ENCODE peak calls at places on chromosomes 12 and 14, in seven cellular contexts. B is stimulated activated naive CD4-positive, alpha-beta T cell; W is keratinocyte; K is NCI-H69; E is RPMI8226; A is anterior cingulate cortex; N is CD4-positive, alpha-beta T cell. T is an unnamed sample.

GRCh38 chr12:121167951-121168350 is 35.3 kb downstream of the P2RX7 start:
- DNase-seq in N (no peak), K (no peak), A (no peak), W (no peak), E (no peak), B (no peak), T (no peak)

GRCh38 chr12:8692573-8692972 is 5.2 kb upstream of the RIMKLB start:
- DNase-seq in A (peak), K (peak), W (no peak), B (no peak), N (no peak), E (no peak), T (no peak)

GRCh38 chr12:68487721-68488309 is 122.9 kb upstream of the RAP1B start:
- DNase-seq in K (no peak), N (no peak), E (peak), B (no peak), W (no peak), A (no peak), T (no peak)

GRCh38 chr12:124422570-124423523 is 128.0 kb downstream of the RFLNA start:
- DNase-seq in B (no peak), K (peak), N (no peak), A (peak), W (peak), E (no peak), T (no peak)

GRCh38 chr14:51682411-51682810 is 30.7 kb downstream of the FRMD6 start:
- DNase-seq in N (no peak), K (peak), E (no peak), A (no peak), W (no peak), B (no peak), T (no peak)

GRCh38 chr12:25585021-25585523 is 32.0 kb upstream of the LMNTD1 start:
- DNase-seq in E (no peak), N (no peak), K (no peak), W (peak), B (no peak), A (peak), T (no peak)

GRCh38 chr12:52569726-52570125 is 3.9 kb downstream of the KRT74 start:
- DNase-seq in A (no peak), K (no peak), B (no peak), N (no peak), W (no peak), E (no peak), T (no peak)

GRCh38 chr14:32576088-32576795 is 247.1 kb downstream of the AKAP6 start:
- DNase-seq in N (peak), A (peak), E (peak), W (no peak), K (peak), B (peak), T (peak)

GRCh38 chr14:22414876-22415632 is 174.0 kb downstream of the DAD1 start:
- DNase-seq in B (no peak), E (no peak), K (no peak), N (no peak), A (no peak), W (no peak), T (no peak)

GRCh38 chr14:74867673-74868072 is 8.3 kb downstream of the PROX2 start:
- DNase-seq in B (no peak), E (no peak), N (peak), K (peak), A (peak), W (no peak), T (no peak)

GRCh38 chr12:109958374-109958773 is 37.8 kb downstream of the GIT2 start:
- DNase-seq in N (no peak), A (no peak), E (no peak), B (no peak), W (no peak), K (no peak), T (no peak)

GRCh38 chr14:61475316-61475715 is 153.9 kb downstream of the PRKCH start:
- DNase-seq in B (no peak), W (no peak), K (peak), E (peak), A (no peak), N (no peak), T (no peak)

GRCh38 chr14:64447890-64448667 is 17.2 kb upstream of the AKAP5 start:
- DNase-seq in E (no peak), W (no peak), K (no peak), N (no peak), B (no peak), A (no peak), T (no peak)

GRCh38 chr12:52849511-52849910 is 717 bp upstream of the KRT78 start:
- DNase-seq in N (no peak), E (no peak), K (no peak), W (no peak), B (no peak), A (no peak), T (no peak)

GRCh38 chr14:85572845-85573244 is 42.9 kb downstream of the FLRT2 start:
- DNase-seq in E (no peak), N (no peak), B (no peak), K (no peak), W (peak), A (no peak), T (no peak)

GRCh38 chr14:89794096-89794495 is 160.4 kb downstream of the EFCAB11 start:
- DNase-seq in W (no peak), A (no peak), K (no peak), N (no peak), E (no peak), B (no peak), T (no peak)

GRCh38 chr12:90991952-90992465 is 12.8 kb downstream of the EPYC start:
- DNase-seq in A (no peak), W (no peak), N (no peak), B (no peak), E (no peak), K (no peak), T (no peak)

GRCh38 chr14:103362780-103363179 is 22.4 kb upstream of the MARK3 start:
- DNase-seq in B (no peak), E (no peak), W (no peak), N (no peak), A (no peak), K (no peak), T (no peak)

GRCh38 chr12:82414926-82415325 is 56.6 kb downstream of the METTL25 start:
- DNase-seq in E (no peak), A (no peak), B (no peak), N (no peak), K (no peak), W (no peak), T (no peak)

GRCh38 chr12:1791104-1791927 is 29.0 kb upstream of the LRTM2 start:
- DNase-seq in E (peak), B (peak), K (peak), W (no peak), A (peak), N (peak), T (peak)

GRCh38 chr14:96130391-96130790 is 74.2 kb upstream of the BDKRB2 start:
- DNase-seq in B (no peak), N (no peak), A (no peak), W (no peak), E (no peak), K (no peak), T (no peak)

GRCh38 chr12:55745361-55746146 is 2.6 kb downstream of the GDF11 start:
- DNase-seq in K (peak), W (no peak), A (peak), E (no peak), B (no peak), N (no peak), T (no peak)

GRCh38 chr14:75301666-75302325 is 23.2 kb downstream of the FOS start:
- DNase-seq in N (no peak), W (no peak), K (no peak), E (no peak), A (no peak), B (no peak), T (no peak)

GRCh38 chr12:72269491-72269890 is 2.7 kb upstream of the TRHDE start:
- DNase-seq in E (no peak), K (peak), N (no peak), W (no peak), B (no peak), A (no peak), T (no peak)

GRCh38 chr12:14207946-14208612 is 157.4 kb upstream of the ATF7IP start:
- DNase-seq in N (no peak), E (no peak), A (no peak), B (no peak), W (no peak), K (no peak), T (no peak)

GRCh38 chr12:19620222-19620621 is 180.9 kb downstream of the AEBP2 start:
- DNase-seq in E (no peak), B (no peak), N (no peak), A (no peak), K (no peak), W (peak), T (no peak)

GRCh38 chr12:13165578-13166120 is 30.9 kb upstream of the EMP1 start:
- DNase-seq in W (peak), A (no peak), K (peak), N (peak), B (peak), E (peak), T (peak)

GRCh38 chr14:63493246-63493645 is 49.9 kb downstream of the PPP2R5E start:
- DNase-seq in E (no peak), A (no peak), W (no peak), B (no peak), K (peak), N (no peak), T (no peak)

GRCh38 chr14:26598672-26599131 is 869 bp upstream of the NOVA1 start:
- DNase-seq in E (no peak), W (no peak), N (no peak), A (no peak), K (peak), B (no peak), T (no peak)

GRCh38 chr14:77267937-77268699 is 2.9 kb downstream of the NGB start:
- DNase-seq in N (no peak), B (no peak), A (no peak), K (peak), E (no peak), W (no peak), T (no peak)

GRCh38 chr14:68104518-68104917 is 284.9 kb downstream of the RAD51B start:
- DNase-seq in N (no peak), K (no peak), W (peak), A (no peak), E (no peak), B (no peak), T (no peak)